ENCODE peak calls at places on chromosomes 7 and 10, in seven cellular contexts. Z is globus pallidus; J is NCI-H510A treated with DMSO at 0.1 percent for 48 hours; U is CD8-positive, alpha-beta memory T cell; T is Calu3; Y is hypothalamus; X is amygdala. Q is an unnamed sample.

GRCh38 chr10:61825617-61826016 is 75.9 kb upstream of the ARID5B start:
- DNase-seq in T (no peak), Y (no peak), J (no peak), U (no peak), Z (no peak), X (no peak), Q (no peak)

GRCh38 chr10:84329094-84329611 is 764 bp downstream of the CCSER2 start:
- DNase-seq in U (peak), Z (no peak), T (no peak), Y (no peak), J (peak), X (no peak), Q (peak)

GRCh38 chr7:64879097-64879730 is 23.9 kb upstream of the ZNF273 start:
- DNase-seq in Z (no peak), T (no peak), U (no peak), Y (no peak), J (no peak), X (no peak), Q (no peak)

GRCh38 chr7:41891967-41892755 is 189.3 kb upstream of the INHBA start:
- DNase-seq in Y (no peak), Z (no peak), X (no peak), T (no peak), U (no peak), J (no peak), Q (peak)

GRCh38 chr10:1180836-1181235 is 124.7 kb downstream of the WDR37 start:
- DNase-seq in Z (peak), U (no peak), X (no peak), Y (no peak), J (no peak), T (no peak), Q (peak)

GRCh38 chr10:114708717-114709352 is 50.8 kb upstream of the ABLIM1 start:
- DNase-seq in Y (no peak), X (no peak), T (no peak), J (no peak), Z (no peak), U (no peak), Q (peak)

GRCh38 chr7:44285561-44285960 is 39.8 kb downstream of the CAMK2B start:
- DNase-seq in U (peak), Y (no peak), X (no peak), T (no peak), Z (no peak), J (no peak), Q (no peak)

GRCh38 chr7:101161692-101162461 is 3.5 kb downstream of the VGF start:
- DNase-seq in X (no peak), T (no peak), Y (no peak), Z (no peak), J (no peak), U (no peak), Q (peak)

GRCh38 chr7:158858592-158859503 is 2.5 kb downstream of the DYNC2I1 start:
- DNase-seq in T (no peak), Z (no peak), X (no peak), Y (no peak), U (no peak), J (no peak), Q (peak)

GRCh38 chr7:5226921-5227785 is 37.1 kb downstream of the WIPI2 start:
- DNase-seq in X (no peak), J (no peak), U (no peak), Z (no peak), T (no peak), Y (no peak), Q (no peak)

GRCh38 chr7:126411032-126411820 is 841.5 kb downstream of the GRM8 start:
- DNase-seq in J (peak), Z (no peak), Y (no peak), X (no peak), T (no peak), U (no peak), Q (no peak)

GRCh38 chr10:79026341-79026761 is 42.4 kb upstream of the ZMIZ1 start:
- DNase-seq in U (peak), J (no peak), Y (no peak), X (no peak), Z (no peak), T (no peak), Q (no peak)

GRCh38 chr7:109549461-109549860 is 979.8 kb downstream of the DNAJB9 start:
- DNase-seq in Z (no peak), T (no peak), J (no peak), U (no peak), X (no peak), Y (no peak), Q (no peak)

GRCh38 chr7:44646176-44646920 is 39.9 kb downstream of the OGDH start:
- DNase-seq in X (no peak), Z (no peak), Y (no peak), U (no peak), T (no peak), J (no peak), Q (no peak)

GRCh38 chr10:63702107-63702506 is 180.9 kb downstream of the REEP3 start:
- DNase-seq in Y (no peak), Z (no peak), X (no peak), T (no peak), U (no peak), J (peak), Q (no peak)

GRCh38 chr10:62732841-62733653 is 71.5 kb upstream of the ADO start:
- DNase-seq in U (peak), T (peak), X (no peak), Y (no peak), J (no peak), Z (no peak), Q (no peak)

GRCh38 chr7:91345449-91345848 is 81.2 kb downstream of the FZD1 start:
- DNase-seq in Y (no peak), Z (no peak), X (no peak), T (no peak), J (peak), U (no peak), Q (no peak)

Q was measured in mesendoderm.